ENCODE peak calls at places on chromosomes 1 and 21, in five cellular contexts. K, T, A, H and D are unnamed samples.

GRCh38 chr1:233543338-233544255 is 70.3 kb upstream of the KCNK1 start:
- DNase-seq in K (no peak), A (no peak), T (peak; percentile 52), H (no peak), D (peak; percentile 97)

GRCh38 chr1:214454619-214455396 is 96.6 kb downstream of the PTPN14 start:
- DNase-seq in A (no peak), T (no peak), K (no peak), H (no peak), D (peak; percentile 58)

GRCh38 chr1:101203812-101204540 is 32.8 kb upstream of the S1PR1 start:
- DNase-seq in A (no peak), T (peak; percentile 53), H (no peak), K (peak; percentile 15), D (no peak)

GRCh38 chr1:201660931-201661822 is 122.2 kb downstream of the NAV1 start:
- DNase-seq in A (no peak), K (no peak), H (no peak), T (no peak), D (no peak)

GRCh38 chr1:94614980-94615379 is 73.4 kb upstream of the F3 start:
- DNase-seq in T (peak; percentile 38), H (no peak), K (no peak), A (no peak), D (no peak)

GRCh38 chr1:89041055-89041707 is 18.5 kb upstream of the GBP3 start:
- DNase-seq in H (no peak), A (no peak), T (no peak), K (no peak), D (peak; percentile 27)

GRCh38 chr1:37602750-37603694 is 7.3 kb upstream of the GNL2 start:
- DNase-seq in K (peak; percentile 87), H (peak; percentile 39), T (no peak), A (peak; percentile 6), D (peak; percentile 51)

GRCh38 chr1:41277371-41277994 is 35.4 kb upstream of the SCMH1 start:
- DNase-seq in H (no peak), T (no peak), A (no peak), K (no peak), D (no peak)

GRCh38 chr1:101221945-101222429 is 14.8 kb upstream of the S1PR1 start:
- DNase-seq in A (no peak), K (no peak), T (no peak), H (no peak), D (no peak)

GRCh38 chr1:219066631-219067349 is 106.9 kb upstream of the LYPLAL1 start:
- DNase-seq in T (no peak), A (peak; percentile 19), H (no peak), K (no peak), D (peak; percentile 52)

GRCh38 chr1:234638832-234639799 is 29.1 kb upstream of the IRF2BP2 start:
- DNase-seq in A (no peak), T (no peak), H (no peak), K (no peak), D (no peak)

GRCh38 chr1:18798533-18799445 is 60.7 kb downstream of the TAS1R2 start:
- DNase-seq in K (no peak), T (no peak), A (no peak), H (no peak), D (no peak)

GRCh38 chr1:220271706-220272046 is 577 bp downstream of the RAB3GAP2 start:
- DNase-seq in A (peak; percentile 10), K (no peak), H (no peak), T (peak; percentile 31), D (peak; percentile 54)

GRCh38 chr1:112674986-112675727 is 698 bp downstream of the MOV10 start:
- DNase-seq in T (peak; percentile 56), A (no peak), K (peak; percentile 85), H (peak; percentile 43), D (peak; percentile 30)

GRCh38 chr21:44618504-44618903 is 6.6 kb downstream of the KRTAP10-8 start:
- DNase-seq in A (peak; percentile 25), T (peak; percentile 56), K (no peak), H (no peak), D (no peak)

GRCh38 chr1:165703648-165704047 is 5.3 kb upstream of the ALDH9A1 start:
- DNase-seq in T (no peak), H (no peak), K (no peak), A (no peak), D (no peak)

GRCh38 chr1:224524679-224525078 is 90.1 kb upstream of the WDR26 start:
- DNase-seq in T (no peak), K (no peak), A (no peak), H (no peak), D (no peak)

GRCh38 chr1:193937308-193937707 is 750.9 kb upstream of the B3GALT2 start:
- DNase-seq in A (no peak), T (no peak), K (no peak), H (no peak), D (no peak)

GRCh38 chr1:208888376-208888775 is 644.2 kb upstream of the PLXNA2 start:
- DNase-seq in T (no peak), H (no peak), A (no peak), K (no peak), D (no peak)

GRCh38 chr21:26072891-26073615 is 97.5 kb downstream of the APP start:
- DNase-seq in A (no peak), K (no peak), T (no peak), H (no peak), D (no peak)

GRCh38 chr1:168734271-168734670 is 5.3 kb upstream of the DPT start:
- DNase-seq in A (no peak), T (peak; percentile 73), K (no peak), H (no peak), D (no peak)

GRCh38 chr1:168734946-168735345 is 5.9 kb upstream of the DPT start:
- DNase-seq in T (no peak), H (no peak), K (no peak), A (no peak), D (no peak)

GRCh38 chr1:168736450-168736980 is 7.5 kb upstream of the DPT start:
- DNase-seq in A (no peak), H (no peak), T (no peak), K (peak; percentile 7), D (no peak)

GRCh38 chr1:168737446-168737845 is 8.4 kb upstream of the DPT start:
- DNase-seq in A (no peak), H (no peak), K (no peak), T (no peak), D (no peak)

GRCh38 chr1:168735987-168736386 is 7.0 kb upstream of the DPT start:
- DNase-seq in A (no peak), K (no peak), T (no peak), H (no peak), D (no peak)
- H3K27ac ChIP-seq in A (no peak overlapping the region), K (no peak overlapping the region), T (no peak overlapping the region), H (no peak overlapping the region), D (no peak overlapping the region)

GRCh38 chr21:23968722-23969647 is 1638.3 kb downstream of the MRPL39 start:
- DNase-seq in A (peak; percentile 61), H (peak; percentile 76), K (peak; percentile 35), T (no peak), D (peak; percentile 11)
- TF ChIP-seq CTCF in A (no peak), H (peak; percentile 79), K (peak; percentile 47), T (no peak), D (no peak)

DNA sequence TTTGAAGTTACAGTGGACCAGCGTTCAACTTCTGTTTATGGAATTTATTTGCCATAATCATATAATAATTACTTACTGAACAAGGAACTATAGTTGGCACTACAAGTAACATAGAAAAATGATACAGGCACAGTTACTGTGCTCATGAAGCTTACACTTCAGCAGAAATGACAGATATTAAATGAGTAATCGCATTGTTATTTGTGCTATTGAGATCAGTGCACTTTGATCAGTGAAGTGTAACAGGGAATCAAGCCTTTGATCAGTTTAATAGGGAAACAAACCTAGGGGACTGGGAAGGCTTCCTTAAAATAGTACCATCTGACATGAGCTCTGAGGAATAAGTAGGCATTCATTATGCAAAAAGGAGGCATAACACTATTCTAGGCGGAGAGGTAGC is 395 bp upstream of the BCL2L15 start:
- DNase-seq in T (no peak), H (no peak), A (no peak), K (no peak), D (peak; percentile 5)
- H3K27ac ChIP-seq in T (no peak overlapping the region), H (no peak overlapping the region), A (no peak overlapping the region), K (no peak overlapping the region), D (no peak overlapping the region)

GRCh38 chr1:40058097-40058452 is 17.5 kb downstream of the CAP1 start:
- DNase-seq in T (no peak), H (no peak), A (no peak), K (no peak), D (no peak)
- TF ChIP-seq CTCF in T (no peak), H (no peak), A (no peak), K (no peak), D (no peak)

DNA sequence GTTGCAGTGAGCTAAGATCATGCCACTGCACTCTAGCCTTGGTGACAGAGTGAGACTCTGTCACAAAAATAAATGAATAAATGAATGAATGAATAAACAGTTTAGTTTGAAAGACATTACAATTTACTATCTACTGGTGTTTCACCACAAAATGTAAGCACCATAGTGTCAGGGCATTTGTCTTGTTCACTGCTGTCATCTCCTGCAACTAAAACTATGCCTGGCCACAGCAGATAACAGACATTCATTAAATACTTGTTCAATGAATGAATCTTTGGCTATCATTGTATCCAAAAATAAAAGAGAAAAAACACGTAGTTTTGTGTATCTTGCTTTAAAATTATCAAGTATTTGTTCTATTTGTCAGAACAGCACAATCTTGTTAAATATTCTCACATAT is 32.5 kb downstream of the SASS6 start:
- DNase-seq in A (no peak), T (no peak), H (no peak), K (no peak), D (no peak)
- H3K27ac ChIP-seq in A (no peak overlapping the region), T (no peak overlapping the region), H (no peak overlapping the region), K (no peak overlapping the region), D (no peak overlapping the region)

GRCh38 chr1:12047120-12047876 is 15.8 kb upstream of the TNFRSF8 start:
- DNase-seq in T (no peak), H (peak; percentile 60), K (no peak), A (no peak), D (no peak)

GRCh38 chr1:12048376-12048775 is 14.7 kb upstream of the TNFRSF8 start:
- DNase-seq in H (no peak), A (no peak), K (no peak), T (no peak), D (no peak)

GRCh38 chr1:12052008-12052573 is 11.0 kb upstream of the TNFRSF8 start:
- DNase-seq in A (peak; percentile 43), H (no peak), K (no peak), T (peak; percentile 78), D (peak; percentile 88)

GRCh38 chr1:12051361-12051760 is 11.7 kb upstream of the TNFRSF8 start:
- DNase-seq in H (no peak), T (no peak), K (no peak), A (no peak), D (no peak)

DNA sequence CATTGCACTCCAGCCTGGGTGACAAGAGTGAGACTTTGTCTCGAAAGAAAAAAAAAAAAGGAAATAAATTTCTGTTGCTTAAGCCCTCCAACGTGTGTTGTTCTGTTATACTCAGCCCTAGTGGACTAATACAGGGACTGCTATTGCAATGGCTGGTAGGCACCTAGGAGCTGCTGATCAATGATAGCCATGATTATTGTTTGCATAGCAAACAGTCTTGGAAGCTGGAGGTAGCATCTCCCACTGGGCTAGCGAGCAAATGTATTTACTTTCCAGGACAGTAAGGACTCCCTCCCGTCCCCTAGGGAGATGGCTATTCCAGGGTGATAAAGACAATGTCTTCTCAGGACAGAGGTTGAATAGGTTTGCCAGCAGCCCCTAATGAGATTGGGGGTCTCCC is 13.5 kb upstream of the TNFRSF8 start:
- DNase-seq in K (no peak), A (no peak), T (no peak), H (no peak), D (no peak)
- TF ChIP-seq CTCF in K (peak; percentile 31), A (no peak), T (no peak), H (no peak), D (no peak)